ENCODE peak calls at places on chromosomes 12 and 14, in six cellular contexts. J is NCI-H1092 treated with DMSO at 0.1 percent for 48 hours, D is aorta, Q is memory B cell, A is T-helper 2 cell, T is T1000. N is an unnamed sample.

GRCh38 chr14:94970937-94971730 is 186.2 kb downstream of the DICER1 start:
- DNase-seq in J (no peak), D (no peak), Q (no peak), A (no peak), T (no peak), N (no peak)

GRCh38 chr14:104020471-104020870 is 65.0 kb upstream of the ASPG start:
- DNase-seq in J (no peak), D (no peak), Q (no peak), A (no peak), T (no peak), N (no peak)

GRCh38 chr12:31220633-31221565 is 105.1 kb downstream of the SINHCAF start:
- DNase-seq in J (no peak), D (no peak), Q (no peak), A (no peak), T (no peak), N (no peak)

GRCh38 chr12:5506821-5507231 is 74.9 kb downstream of the NTF3 start:
- DNase-seq in J (no peak), D (no peak), Q (no peak), A (no peak), T (no peak), N (no peak)

GRCh38 chr14:103512701-103513611 is 9.7 kb downstream of the CKB start:
- DNase-seq in J (peak; percentile 60), D (peak; percentile 92), Q (no peak), A (no peak), T (no peak), N (no peak)

GRCh38 chr12:121036810-121037326 is 2.2 kb downstream of the OASL start:
- DNase-seq in J (no peak), D (no peak), Q (no peak), A (peak; percentile 71), T (no peak), N (no peak)

GRCh38 chr14:89507521-89507920 is 90.5 kb upstream of the FOXN3 start:
- DNase-seq in J (no peak), D (no peak), Q (no peak), A (peak; percentile 71), T (no peak), N (no peak)

GRCh38 chr12:52817699-52818238 is 3.9 kb upstream of the KRT4 start:
- DNase-seq in J (no peak), D (no peak), Q (no peak), A (peak; percentile 21), T (no peak), N (no peak)

GRCh38 chr12:11508699-11509098 is 113.3 kb upstream of the PRB2 start:
- DNase-seq in J (no peak), D (no peak), Q (no peak), A (no peak), T (no peak), N (no peak)

GRCh38 chr14:89221109-89221508 is 195.9 kb downstream of the FOXN3 start:
- DNase-seq in J (peak; percentile 67), D (no peak), Q (no peak), A (peak; percentile 74), T (no peak), N (peak; percentile 61)

GRCh38 chr12:3743803-3744202 is 9.1 kb downstream of the CRACR2A start:
- DNase-seq in J (no peak), D (no peak), Q (no peak), A (peak; percentile 93), T (no peak), N (no peak)

GRCh38 chr12:46933947-46934346 is 108.2 kb upstream of the SLC38A4 start:
- DNase-seq in J (peak; percentile 13), D (no peak), Q (no peak), A (peak; percentile 9), T (no peak), N (no peak)

GRCh38 chr12:49049566-49050224 is 10.9 kb downstream of the KMT2D start:
- DNase-seq in J (no peak), D (no peak), Q (no peak), A (no peak), T (no peak), N (no peak)